ENCODE peak calls at places on chromosomes 11 and 22, in five cellular contexts. H is HAP-1, T is keratinocyte, E is small intestine, J is lower leg skin. O is an unnamed sample.

GRCh38 chr11:12133539-12134238 is 23.3 kb downstream of the MICAL2 start:
- DNase-seq in J (no peak), T (no peak), H (no peak), E (no peak), O (no peak)

GRCh38 chr11:34869425-34869824 is 46.8 kb downstream of the APIP start:
- DNase-seq in H (no peak), T (no peak), J (no peak), E (no peak), O (peak)

GRCh38 chr11:858053-858992 is 15.7 kb downstream of the TSPAN4 start:
- DNase-seq in T (no peak), E (no peak), H (no peak), J (no peak), O (no peak)

GRCh38 chr11:33064033-33064825 is 24.9 kb downstream of the TCP11L1 start:
- DNase-seq in J (no peak), E (no peak), T (no peak), H (no peak), O (no peak)

GRCh38 chr11:30228323-30228884 is 2.4 kb upstream of the FSHB start:
- DNase-seq in H (no peak), J (no peak), T (no peak), E (no peak), O (no peak)

GRCh38 chr11:77311701-77312100 is 10.2 kb upstream of the GDPD4 start:
- DNase-seq in E (no peak), J (no peak), T (no peak), H (no peak), O (no peak)

GRCh38 chr11:61153593-61154090 is 7.6 kb downstream of the VPS37C start:
- DNase-seq in E (no peak), H (no peak), T (no peak), J (no peak), O (no peak)

GRCh38 chr11:117606211-117606610 is 190.8 kb downstream of the DSCAML1 start:
- DNase-seq in T (no peak), J (no peak), H (no peak), E (no peak), O (no peak)

GRCh38 chr11:1964955-1965354 is 17.8 kb downstream of the MRPL23 start:
- DNase-seq in E (no peak), T (no peak), H (no peak), J (no peak), O (no peak)

GRCh38 chr11:74232316-74232950 is 61.3 kb downstream of the PPME1 start:
- DNase-seq in T (no peak), E (no peak), H (no peak), J (no peak), O (no peak)

GRCh38 chr11:63699906-63700305 is 18.6 kb downstream of the RTN3 start:
- DNase-seq in T (no peak), E (peak), J (no peak), H (peak), O (no peak)

GRCh38 chr11:62127941-62128770 is 4.3 kb downstream of the INCENP start:
- DNase-seq in J (no peak), T (no peak), E (no peak), H (no peak), O (no peak)

GRCh38 chr11:120539681-120540369 is 28.3 kb downstream of the GRIK4 start:
- DNase-seq in E (peak), J (no peak), H (no peak), T (no peak), O (no peak)

GRCh38 chr11:66126808-66127555 is 56.9 kb downstream of the PACS1 start:
- DNase-seq in H (no peak), E (peak), J (peak), T (peak), O (no peak)

GRCh38 chr11:20238712-20239111 is 78.4 kb upstream of the DBX1 start:
- DNase-seq in H (no peak), E (peak), T (no peak), J (no peak), O (no peak)

GRCh38 chr22:37563153-37564081 is 3.1 kb downstream of the CDC42EP1 start:
- DNase-seq in T (no peak), J (peak), H (peak), E (peak), O (no peak)

GRCh38 chr22:27482414-27482813 is 319.1 kb downstream of the MN1 start:
- DNase-seq in T (no peak), E (no peak), H (no peak), J (no peak), O (no peak)

GRCh38 chr11:108559904-108560303 is 33.7 kb downstream of the EXPH5 start:
- DNase-seq in E (no peak), J (no peak), T (no peak), H (no peak), O (no peak)

GRCh38 chr22:44045171-44045570 is 21.1 kb downstream of the PARVB start:
- DNase-seq in T (no peak), H (no peak), E (no peak), J (no peak), O (no peak)

GRCh38 chr22:50056214-50056972 is 1.7 kb downstream of the TTLL8 start:
- DNase-seq in H (no peak), J (no peak), T (no peak), E (no peak), O (no peak)

GRCh38 chr22:50058338-50059184 is 463 bp upstream of the TTLL8 start:
- DNase-seq in T (no peak), H (no peak), J (no peak), E (no peak), O (no peak)

GRCh38 chr22:50057292-50057867 is 718 bp downstream of the TTLL8 start:
- DNase-seq in T (no peak), H (no peak), J (no peak), E (no peak), O (no peak)

GRCh38 chr22:50059185-50059880 is 1.2 kb upstream of the TTLL8 start:
- DNase-seq in J (no peak), E (no peak), T (no peak), H (no peak), O (peak)

DNA sequence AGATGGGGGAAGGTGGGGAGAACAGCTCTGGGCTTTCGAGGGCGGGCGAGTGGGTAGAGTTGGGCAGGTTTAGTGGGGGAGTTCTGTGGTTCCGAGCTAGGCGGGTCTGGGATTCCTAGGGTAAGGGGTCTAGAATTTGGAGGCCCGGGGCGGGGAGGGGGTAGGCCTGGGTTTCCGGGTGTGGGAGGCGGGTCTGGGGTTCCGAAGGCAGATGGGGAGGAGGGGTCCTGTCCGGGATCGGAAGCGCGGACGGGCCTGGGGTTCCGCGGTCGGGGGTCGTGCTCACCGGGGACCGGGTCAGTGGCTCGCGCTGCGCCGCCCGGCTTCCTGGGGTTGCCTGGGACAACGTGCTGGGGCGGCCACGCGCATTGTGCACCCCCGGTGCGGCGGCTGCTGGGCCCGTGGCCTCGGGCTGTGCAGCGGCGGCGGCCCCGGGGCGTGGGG is at the start of gene TTLL8:
- DNase-seq in T (no peak), J (no peak), E (no peak), H (no peak), O (no peak)
- H3K4me3 ChIP-seq in T (no peak), J (no peak), E (no peak), H (no peak), O (peak)

GRCh38 chr22:42994917-42995562 is 19.9 kb downstream of the PACSIN2 start:
- DNase-seq in E (peak), H (no peak), J (peak), T (no peak), O (no peak)
- H3K4me3 ChIP-seq in E (no peak), H (no peak), J (no peak), T (no peak), O (no peak)

DNA sequence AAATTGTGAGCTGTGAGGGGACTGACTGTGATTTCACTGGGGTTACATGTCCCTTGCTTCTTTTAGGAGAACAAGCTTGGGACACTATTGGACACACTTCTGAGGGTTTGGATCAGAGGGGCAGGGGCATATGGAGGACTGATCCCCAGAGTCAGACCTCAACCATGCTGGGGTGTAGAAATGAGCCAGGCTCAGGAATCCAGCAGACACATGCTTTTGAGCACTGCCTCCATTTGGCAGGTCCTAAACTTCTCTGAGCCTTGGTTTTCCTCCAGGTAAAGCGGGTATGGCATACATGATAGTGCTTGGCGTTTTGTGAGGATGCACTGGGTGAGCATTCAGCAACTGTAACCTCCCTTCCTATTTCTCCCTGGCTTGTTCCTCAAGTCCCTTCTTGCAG is 74.7 kb downstream of the ADAMTS15 start:
- DNase-seq in E (no peak), H (no peak), T (no peak), J (no peak), O (no peak)
- H3K4me3 ChIP-seq in E (no peak), H (no peak), T (no peak), J (no peak), O (no peak)

GRCh38 chr22:32583921-32584335 is 109.3 kb downstream of the FBXO7 start:
- DNase-seq in T (no peak), J (no peak), E (peak), H (no peak), O (no peak)
- H3K4me3 ChIP-seq in T (no peak), J (no peak), E (no peak), H (no peak), O (no peak)

DNA sequence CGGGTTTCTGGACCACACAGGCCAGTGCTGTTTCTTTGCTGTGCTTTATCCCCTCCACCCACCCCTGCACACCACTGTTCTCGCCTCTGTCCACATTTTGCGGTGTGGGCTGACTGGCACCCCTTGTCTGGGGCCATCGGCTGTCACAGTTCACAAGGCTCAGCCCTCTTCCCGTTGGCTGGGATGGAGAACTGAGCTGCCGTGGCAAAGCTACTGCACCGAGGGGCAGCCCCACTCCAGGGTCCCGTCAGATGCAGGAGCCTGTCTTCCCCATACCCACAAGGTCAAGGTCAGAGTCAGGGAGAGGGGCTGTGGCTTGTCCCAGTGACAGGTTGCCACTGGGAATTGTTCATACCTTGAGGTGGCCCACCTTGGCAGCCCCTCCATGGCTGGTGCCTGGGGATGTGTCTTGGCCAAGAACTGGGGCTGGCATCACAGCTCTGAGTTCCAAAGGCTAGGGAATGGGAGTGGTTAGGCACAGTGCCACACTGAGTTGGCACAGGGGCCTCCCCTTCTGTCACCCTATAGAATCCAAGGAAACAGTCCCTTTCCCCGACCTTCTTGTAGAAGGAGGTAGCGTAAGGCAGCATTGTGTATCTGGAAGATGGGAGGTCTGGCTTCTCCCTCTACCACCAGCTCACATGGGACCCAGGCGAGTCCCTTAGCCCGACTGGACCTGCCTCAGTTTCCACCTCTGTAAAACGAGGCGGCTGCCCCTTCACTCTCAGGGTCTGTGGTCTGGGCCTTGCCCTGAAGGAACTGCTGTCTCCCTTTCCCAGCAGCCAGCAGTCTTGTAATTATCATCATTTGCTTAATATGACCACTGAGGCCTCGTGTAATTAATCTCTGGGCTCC is 3.4 kb downstream of the GRK2 start:
- DNase-seq in T (no peak), E (peak), J (no peak), H (no peak), O (no peak)
- H3K4me3 ChIP-seq in T (no peak), E (peak), J (no peak), H (no peak), O (no peak)

GRCh38 chr11:121800240-121800639 is 315.8 kb downstream of the BLID start:
- DNase-seq in J (no peak), T (no peak), E (no peak), H (no peak), O (no peak)
- H3K4me3 ChIP-seq in J (no peak), T (no peak), E (no peak), H (no peak), O (no peak)

GRCh38 chr11:111298466-111299110 is at the start of gene POU2AF3:
- DNase-seq in J (no peak), T (no peak), E (no peak), H (no peak), O (no peak)

GRCh38 chr11:111300569-111300968 is 2.2 kb downstream of the POU2AF3 start:
- DNase-seq in H (no peak), T (no peak), J (no peak), E (no peak), O (no peak)

GRCh38 chr11:111301004-111301839 is 2.9 kb downstream of the POU2AF3 start:
- DNase-seq in E (no peak), T (no peak), J (no peak), H (no peak), O (no peak)

GRCh38 chr11:111297696-111298095 is 650 bp upstream of the POU2AF3 start:
- DNase-seq in H (no peak), T (no peak), J (no peak), E (no peak), O (no peak)

GRCh38 chr11:111299111-111300026 is 1.0 kb downstream of the POU2AF3 start:
- DNase-seq in J (no peak), H (no peak), E (peak), T (no peak), O (no peak)
- H3K4me3 ChIP-seq in J (peak), H (no peak), E (peak), T (peak), O (peak)

DNA sequence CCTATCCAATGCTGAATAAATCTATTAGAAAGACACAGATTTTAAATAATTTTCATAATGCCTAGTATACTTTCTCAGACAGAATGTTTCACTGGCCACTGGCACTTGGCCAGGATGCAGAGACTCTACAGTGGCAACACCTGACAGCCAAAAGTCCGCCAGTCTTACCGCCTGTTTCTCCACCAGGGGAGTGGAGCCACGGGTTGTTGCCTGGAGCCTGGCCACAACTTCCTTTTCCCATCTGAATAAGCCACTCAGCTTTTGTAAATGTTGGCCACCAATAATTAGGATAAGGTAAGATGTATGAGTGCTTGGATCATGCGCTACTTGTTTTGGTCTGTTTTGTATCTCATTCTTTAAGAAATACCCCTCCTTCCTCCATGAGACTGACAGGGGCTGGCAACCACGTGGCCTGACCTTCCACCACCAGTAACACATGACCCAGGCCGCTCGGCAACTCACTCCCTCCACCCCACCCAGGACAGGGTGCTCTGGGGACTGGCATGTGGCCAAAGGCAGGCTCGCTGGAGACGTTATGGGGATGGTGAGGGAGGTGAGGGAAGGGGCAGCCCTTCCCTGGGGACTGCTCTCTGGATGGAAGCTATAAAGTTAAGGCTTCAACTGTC is 93.0 kb upstream of the BID start:
- DNase-seq in J (no peak), H (no peak), T (no peak), E (peak), O (no peak)
- H3K4me3 ChIP-seq in J (no peak), H (no peak), T (no peak), E (no peak), O (no peak)

DNA sequence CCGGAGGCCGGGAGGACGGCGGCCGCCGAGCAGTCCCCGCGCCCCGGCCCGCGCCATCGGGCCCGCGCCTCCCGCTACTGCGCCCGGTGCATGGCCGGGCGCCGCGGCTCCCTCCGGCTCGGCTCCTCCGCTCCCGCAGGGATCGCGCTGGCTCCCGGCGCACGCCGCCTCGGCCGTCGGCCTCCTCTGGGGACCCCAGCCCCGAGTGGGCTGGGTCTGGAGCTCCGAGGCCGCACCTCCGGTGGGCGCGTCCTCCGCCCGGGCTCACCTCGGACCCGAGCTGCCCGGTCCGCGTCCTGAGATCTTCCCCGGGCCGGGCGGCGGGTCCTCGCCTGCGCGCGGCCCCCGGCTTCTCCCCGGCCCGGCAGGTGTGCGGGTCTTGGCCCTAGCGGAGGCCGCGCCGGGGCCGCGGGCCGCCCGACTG is 251 bp downstream of the SHISA8 start:
- DNase-seq in T (no peak), H (no peak), J (no peak), E (no peak), O (no peak)
- H3K4me3 ChIP-seq in T (no peak), H (peak), J (no peak), E (peak), O (peak)

O was measured in iPS DF 6.9.